ENCODE peak calls at places on chromosomes 4 and X, in nine cellular contexts. L is H1, V is tibial nerve, F is lung, Q is GM12865, Y is SK-N-SH, G is A549, S is GM12864, H is fibroblast of mammary gland. B is an unnamed sample.

GRCh38 chrX:65488496-65488895 is 46.1 kb downstream of the LAS1L start:
- DNase-seq in L (no peak), V (no peak), F (no peak), Q (no peak), Y (no peak), G (no peak), S (no peak), H (no peak), B (no peak)

GRCh38 chrX:68431836-68432235 is 1.5 kb downstream of the OPHN1 start:
- DNase-seq in L (no peak), V (no peak), F (no peak), Q (no peak), Y (no peak), G (no peak), S (no peak), H (no peak), B (no peak)

GRCh38 chr4:4842476-4843441 is 16.7 kb upstream of the MSX1 start:
- DNase-seq in L (no peak), V (no peak), F (no peak), Q (no peak), Y (no peak), G (no peak), S (no peak), H (no peak), B (no peak)

GRCh38 chrX:78514852-78515251 is 144.3 kb downstream of the RTL3 start:
- DNase-seq in L (peak), V (no peak), F (no peak), Q (peak), Y (no peak), G (no peak), S (no peak), H (peak), B (no peak)

GRCh38 chrX:9171841-9172240 is 137.9 kb upstream of the FAM9B start:
- DNase-seq in L (no peak), V (no peak), F (no peak), Q (no peak), Y (no peak), G (no peak), S (no peak), H (peak), B (peak)

GRCh38 chr4:155392486-155393184 is 15.9 kb upstream of the MAP9 start:
- DNase-seq in L (no peak), V (no peak), F (no peak), Q (no peak), Y (no peak), G (peak), S (no peak), H (peak), B (no peak)

GRCh38 chr4:188372856-188373255 is 233.6 kb downstream of the TRIML1 start:
- DNase-seq in L (no peak), V (no peak), F (no peak), Q (no peak), Y (no peak), G (peak), S (no peak), H (peak), B (no peak)

GRCh38 chr4:52657630-52658501 is 1.2 kb downstream of the USP46 start:
- DNase-seq in L (peak), V (peak), F (no peak), Q (no peak), Y (peak), G (no peak), S (no peak), H (peak), B (peak)

GRCh38 chr4:138938371-138938699 is 77.2 kb upstream of the NOCT start:
- DNase-seq in L (no peak), V (no peak), F (no peak), Q (peak), Y (peak), G (peak), S (no peak), H (peak), B (peak)

GRCh38 chr4:126223784-126224407 is 909.1 kb downstream of the FAT4 start:
- DNase-seq in L (no peak), V (no peak), F (no peak), Q (peak), Y (no peak), G (no peak), S (no peak), H (peak), B (peak)

GRCh38 chr4:134001057-134001456 is 200.5 kb downstream of the PABPC4L start:
- DNase-seq in L (no peak), V (no peak), F (no peak), Q (no peak), Y (no peak), G (no peak), S (no peak), H (no peak), B (no peak)

GRCh38 chr4:38230121-38230728 is 270.0 kb downstream of the PTTG2 start:
- DNase-seq in L (peak), V (no peak), F (no peak), Q (no peak), Y (no peak), G (no peak), S (no peak), H (no peak), B (no peak)

GRCh38 chr4:90537491-90537890 is 410.3 kb downstream of the CCSER1 start:
- DNase-seq in L (no peak), V (no peak), F (no peak), Q (no peak), Y (no peak), G (no peak), S (no peak), H (no peak), B (peak)

GRCh38 chr4:8727131-8727530 is 134.6 kb downstream of the CPZ start:
- DNase-seq in L (no peak), V (no peak), F (no peak), Q (no peak), Y (no peak), G (no peak), S (no peak), H (no peak), B (no peak)

GRCh38 chr4:35175894-35176293 is 1068.4 kb downstream of the ARAP2 start:
- DNase-seq in L (no peak), V (no peak), F (no peak), Q (no peak), Y (no peak), G (no peak), S (no peak), H (no peak), B (no peak)

GRCh38 chrX:2751291-2751690 is 549 bp upstream of the XG start:
- DNase-seq in L (no peak), V (no peak), F (no peak), Q (no peak), Y (no peak), G (no peak), S (no peak), H (peak), B (no peak)

GRCh38 chr4:3862640-3863420 is 96.6 kb downstream of the ADRA2C start:
- DNase-seq in L (peak), V (no peak), F (no peak), Q (no peak), Y (no peak), G (no peak), S (no peak), H (no peak), B (no peak)

GRCh38 chr4:181261279-181261678 is 981.9 kb upstream of the TENM3 start:
- DNase-seq in L (no peak), V (no peak), F (no peak), Q (no peak), Y (no peak), G (no peak), S (no peak), H (peak), B (no peak)

GRCh38 chr4:152398060-152398459 is 137.8 kb downstream of the FBXW7 start:
- DNase-seq in L (no peak), V (no peak), F (no peak), Q (no peak), Y (peak), G (no peak), S (no peak), H (peak), B (peak)

GRCh38 chrX:110569506-110569905 is 210.9 kb downstream of the RTL9 start:
- DNase-seq in L (no peak), V (no peak), F (no peak), Q (no peak), Y (no peak), G (no peak), S (no peak), H (peak), B (no peak)

GRCh38 chrX:153592091-153592833 is 6.7 kb downstream of the CCNQ start:
- DNase-seq in L (no peak), V (no peak), F (no peak), Q (no peak), Y (no peak), G (no peak), S (no peak), H (no peak), B (no peak)

GRCh38 chr4:30744957-30745640 is 24.9 kb downstream of the PCDH7 start:
- DNase-seq in L (no peak), V (no peak), F (no peak), Q (no peak), Y (no peak), G (no peak), S (no peak), H (peak), B (peak)

GRCh38 chr4:113908829-113909228 is 70.6 kb downstream of the ARSJ start:
- DNase-seq in L (no peak), V (no peak), F (no peak), Q (peak), Y (no peak), G (no peak), S (no peak), H (peak), B (no peak)

GRCh38 chrX:9775930-9776329 is 10.3 kb upstream of the GPR143 start:
- DNase-seq in L (no peak), V (no peak), F (no peak), Q (peak), Y (no peak), G (no peak), S (no peak), H (no peak), B (no peak)

GRCh38 chr4:184807797-184808718 is 17.7 kb downstream of the ACSL1 start:
- DNase-seq in L (peak), V (no peak), F (no peak), Q (no peak), Y (no peak), G (no peak), S (no peak), H (peak), B (peak)

GRCh38 chr4:100042235-100042634 is 92.2 kb upstream of the H2AZ1 start:
- DNase-seq in L (no peak), V (no peak), F (no peak), Q (no peak), Y (no peak), G (no peak), S (no peak), H (peak), B (no peak)

GRCh38 chrX:6778547-6779231 is 243.8 kb upstream of the VCX3A start:
- DNase-seq in L (peak), V (no peak), F (no peak), Q (no peak), Y (no peak), G (no peak), S (no peak), H (no peak), B (no peak)

GRCh38 chrX:133849676-133850075 is 135.7 kb downstream of the GPC3 start:
- DNase-seq in L (no peak), V (no peak), F (no peak), Q (no peak), Y (no peak), G (no peak), S (no peak), H (peak), B (no peak)

GRCh38 chr4:173170210-173170778 is 1.7 kb downstream of the GALNT7 start:
- DNase-seq in L (no peak), V (no peak), F (no peak), Q (no peak), Y (no peak), G (no peak), S (no peak), H (peak), B (no peak)

GRCh38 chrX:97050413-97050812 is 166.7 kb downstream of the RPA4 start:
- DNase-seq in L (no peak), V (no peak), F (no peak), Q (no peak), Y (no peak), G (no peak), S (no peak), H (peak), B (peak)

GRCh38 chr4:56049428-56050212 is 100.9 kb downstream of the CEP135 start:
- DNase-seq in L (peak), V (no peak), F (no peak), Q (peak), Y (peak), G (no peak), S (no peak), H (peak), B (peak)

GRCh38 chrX:55715847-55716246 is 1.7 kb upstream of the RRAGB start:
- DNase-seq in L (no peak), V (no peak), F (no peak), Q (peak), Y (no peak), G (no peak), S (no peak), H (no peak), B (no peak)

GRCh38 chrX:55717521-55718497 is at the start of gene RRAGB:
- DNase-seq in L (peak), V (peak), F (peak), Q (peak), Y (peak), G (peak), S (peak), H (peak), B (peak)

GRCh38 chrX:55714111-55714510 is 3.4 kb upstream of the RRAGB start:
- DNase-seq in L (no peak), V (no peak), F (no peak), Q (no peak), Y (no peak), G (no peak), S (no peak), H (no peak), B (no peak)

GRCh38 chrX:55713635-55714034 is 3.9 kb upstream of the RRAGB start:
- DNase-seq in L (no peak), V (no peak), F (no peak), Q (no peak), Y (no peak), G (no peak), S (no peak), H (no peak), B (no peak)

GRCh38 chrX:55716937-55717336 is 612 bp upstream of the RRAGB start:
- DNase-seq in L (no peak), V (no peak), F (no peak), Q (no peak), Y (no peak), G (no peak), S (no peak), H (no peak), B (no peak)
- H3K4me3 ChIP-seq in L (peak), V (no peak), F (no peak), Q (peak), Y (peak), G (peak), S (peak), H (peak), B (peak)

DNA sequence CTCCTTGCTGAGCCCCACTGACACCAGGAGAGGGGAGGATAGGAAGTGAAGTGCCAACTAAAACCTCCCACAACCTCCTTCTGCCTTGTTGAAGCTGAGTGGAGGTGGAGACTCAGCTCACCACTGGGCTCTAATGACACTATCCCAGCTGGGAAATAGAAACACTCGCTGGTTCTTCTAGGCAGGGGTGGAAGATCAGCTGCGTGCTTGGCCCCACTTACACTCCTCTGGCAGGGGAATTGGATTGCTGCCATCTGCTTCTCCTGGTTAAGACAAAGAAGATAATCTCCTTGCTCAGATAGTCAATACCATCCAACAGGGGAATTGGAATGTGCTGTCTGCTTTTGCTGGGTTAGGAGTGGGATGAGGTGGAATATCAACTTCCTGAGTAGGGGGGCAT is 392.5 kb downstream of the ZNF674 start:
- DNase-seq in L (no peak), V (no peak), F (no peak), Q (no peak), Y (no peak), G (no peak), S (no peak), H (peak), B (no peak)
- TF ChIP-seq CTCF in L (no peak), V (no peak), F (no peak), Q (no peak), Y (no peak), G (no peak), S (no peak), H (no peak), B (no peak)

GRCh38 chr4:179095585-179096228 is 1653.5 kb upstream of the AGA start:
- DNase-seq in L (peak), V (no peak), F (no peak), Q (peak), Y (no peak), G (no peak), S (no peak), H (peak), B (peak)
- H3K4me3 ChIP-seq in L (no peak), V (no peak), F (no peak), Q (no peak), Y (no peak), G (no peak), S (no peak), H (no peak), B (no peak)

GRCh38 chr4:98928505-98929340 is at the start of gene EIF4E:
- DNase-seq in L (peak), V (peak), F (peak), Q (peak), Y (peak), G (peak), S (peak), H (peak), B (peak)
- TF ChIP-seq CTCF in L (peak), V (peak), F (no peak), Q (peak), Y (peak), G (no peak), S (peak), H (peak), B (no peak)

GRCh38 chrX:12970691-12971202 is 4.2 kb upstream of the TMSB4X start:
- DNase-seq in L (no peak), V (peak), F (no peak), Q (peak), Y (no peak), G (no peak), S (no peak), H (peak), B (peak)
- H3K4me3 ChIP-seq in L (no peak), V (no peak), F (no peak), Q (peak), Y (no peak), G (no peak), S (peak), H (no peak), B (no peak)

GRCh38 chr4:24559889-24560288 is 24.5 kb downstream of the DHX15 start:
- DNase-seq in L (no peak), V (no peak), F (no peak), Q (no peak), Y (no peak), G (no peak), S (no peak), H (peak), B (peak)
- TF ChIP-seq CTCF in L (no peak), V (no peak), F (no peak), Q (no peak), Y (no peak), G (peak), S (no peak), H (no peak), B (no peak)

DNA sequence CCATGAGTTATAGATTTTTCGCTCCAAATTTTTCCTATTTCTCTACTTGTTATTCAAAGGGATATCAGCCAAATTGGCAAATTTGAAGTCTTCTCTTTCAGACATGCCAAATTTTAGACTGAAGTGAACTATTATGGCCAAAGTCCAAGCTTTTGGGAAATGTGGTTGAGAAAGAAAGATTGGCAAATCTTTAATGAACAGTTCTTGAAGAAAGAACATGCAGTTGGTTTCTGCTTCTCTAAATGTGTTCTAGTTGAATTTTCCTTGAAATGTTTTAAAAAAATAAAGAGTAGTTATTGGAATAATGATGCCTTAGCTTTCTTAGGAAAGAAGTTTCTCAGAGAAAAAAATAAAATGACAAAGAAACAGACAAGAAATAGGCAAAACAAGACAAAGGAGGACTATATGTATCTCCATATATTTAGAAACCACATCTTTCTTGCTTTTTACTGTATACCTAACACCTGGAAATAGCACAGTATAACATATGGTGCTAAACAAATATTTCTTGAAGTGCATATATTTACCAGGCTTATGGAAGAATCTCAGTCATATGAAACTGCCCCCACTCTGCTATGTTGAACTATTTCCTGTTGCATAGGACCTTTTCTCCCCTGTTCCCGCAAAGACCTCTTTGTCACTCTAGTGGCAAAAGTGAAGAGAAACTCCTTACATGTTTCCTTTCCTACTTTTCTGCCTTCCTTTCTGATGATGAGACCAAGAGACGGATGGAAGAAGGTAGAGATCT is 250.0 kb downstream of the ARHGAP24 start:
- DNase-seq in L (no peak), V (no peak), F (no peak), Q (peak), Y (no peak), G (no peak), S (peak), H (peak), B (peak)
- H3K4me3 ChIP-seq in L (no peak), V (no peak), F (no peak), Q (no peak), Y (no peak), G (no peak), S (no peak), H (no peak), B (no peak)

DNA sequence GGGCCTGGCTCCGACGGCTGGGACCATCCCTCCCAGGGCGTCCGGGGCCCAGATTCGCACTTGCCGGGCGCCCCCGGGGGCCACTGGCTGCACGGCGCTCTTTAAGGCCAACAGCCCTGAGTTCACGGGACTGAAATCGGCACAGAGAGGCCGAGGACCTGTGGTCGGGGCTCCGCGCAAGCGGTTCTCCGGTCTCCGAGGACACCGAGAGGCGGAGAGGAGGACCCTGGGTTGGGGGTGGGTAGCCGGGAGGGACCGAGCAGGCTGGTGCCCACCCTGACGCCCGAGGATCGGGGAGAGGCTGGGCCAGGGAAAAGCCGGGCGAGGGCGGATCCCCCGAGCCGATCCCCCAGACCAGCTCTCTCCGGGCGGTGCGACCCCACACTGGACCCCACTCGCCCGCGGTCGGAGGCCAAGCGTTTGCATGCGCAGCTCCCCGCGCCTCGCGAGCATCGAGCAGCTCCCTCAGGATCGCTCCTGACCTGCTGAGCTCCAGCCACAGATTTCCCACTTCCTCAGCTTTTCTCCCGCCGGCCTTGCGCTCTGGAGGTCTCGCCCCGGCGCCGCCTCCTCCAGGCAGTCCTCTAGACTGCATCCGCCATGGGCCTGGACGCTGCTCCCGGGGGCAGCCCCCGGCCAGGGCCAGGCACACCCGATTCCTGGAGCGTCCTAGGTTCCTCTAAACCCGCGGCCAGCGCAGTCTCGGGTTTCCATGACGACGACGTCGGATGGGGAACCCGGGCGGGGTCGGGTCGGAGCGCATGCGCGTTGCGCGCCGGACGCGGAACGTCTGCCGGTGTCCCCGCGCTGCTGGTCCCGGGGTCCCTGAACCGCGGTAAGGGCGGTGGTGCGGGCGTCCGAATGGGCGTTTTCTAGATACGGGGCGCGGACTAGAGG is 17.6 kb upstream of the NAT8L start:
- DNase-seq in L (peak), V (peak), F (peak), Q (peak), Y (peak), G (peak), S (peak), H (peak), B (peak)
- TF ChIP-seq CTCF in L (no peak), V (no peak), F (no peak), Q (no peak), Y (no peak), G (no peak), S (no peak), H (no peak), B (no peak)